ENCODE peak calls at places on chromosomes 16 and 17, in four cellular contexts. One of them, this sample, is unnamed.

GRCh38 chr16:26717826-26718225 is 348.9 kb upstream of the C16orf82 start:
- DNase-seq in WTC11: peak
- DNase-seq in GM12878: no peak
- DNase-seq in K562: no peak
- DNase-seq in this sample: no peak

GRCh38 chr16:55471448-55472097 is 7.4 kb upstream of the MMP2 start:
- DNase-seq in WTC11: no peak
- DNase-seq in GM12878: no peak
- DNase-seq in K562: no peak
- DNase-seq in this sample: no peak

GRCh38 chr16:55370762-55371482 is 46.9 kb downstream of the IRX6 start:
- DNase-seq in WTC11: peak
- DNase-seq in GM12878: no peak
- DNase-seq in K562: no peak
- DNase-seq in this sample: peak

GRCh38 chr17:81328489-81328888 is 33.4 kb upstream of the SLC38A10 start:
- DNase-seq in WTC11: no peak
- DNase-seq in GM12878: no peak
- DNase-seq in K562: no peak
- DNase-seq in this sample: no peak

GRCh38 chr16:81517630-81518438 is 73.2 kb downstream of the CMIP start:
- DNase-seq in WTC11: no peak
- DNase-seq in GM12878: no peak
- DNase-seq in K562: no peak
- DNase-seq in this sample: no peak

GRCh38 chr17:48600244-48601098 is 4.3 kb downstream of the HOXB6 start:
- DNase-seq in WTC11: no peak
- DNase-seq in GM12878: no peak
- DNase-seq in K562: no peak
- DNase-seq in this sample: no peak

GRCh38 chr17:3603119-3603869 is 5.9 kb downstream of the TRPV1 start:
- DNase-seq in WTC11: no peak
- DNase-seq in GM12878: no peak
- DNase-seq in K562: no peak
- DNase-seq in this sample: no peak

GRCh38 chr16:67257486-67258159 is 8.8 kb downstream of the SLC9A5 start:
- DNase-seq in WTC11: no peak
- DNase-seq in GM12878: no peak
- DNase-seq in K562: no peak
- DNase-seq in this sample: no peak

GRCh38 chr17:58576679-58577367 is 62.4 kb upstream of the MTMR4 start:
- DNase-seq in WTC11: no peak
- DNase-seq in GM12878: no peak
- DNase-seq in K562: no peak
- DNase-seq in this sample: peak

GRCh38 chr16:11020792-11021440 is 76.6 kb downstream of the CLEC16A start:
- DNase-seq in WTC11: no peak
- DNase-seq in GM12878: no peak
- DNase-seq in K562: no peak
- DNase-seq in this sample: no peak

GRCh38 chr17:62882878-62883277 is 74.8 kb upstream of the MARCHF10 start:
- DNase-seq in WTC11: no peak
- DNase-seq in GM12878: no peak
- DNase-seq in K562: no peak
- DNase-seq in this sample: no peak

GRCh38 chr17:55384833-55385232 is 36.8 kb downstream of the MMD start:
- DNase-seq in WTC11: no peak
- DNase-seq in GM12878: no peak
- DNase-seq in K562: no peak
- DNase-seq in this sample: no peak

GRCh38 chr16:23842137-23842600 is 6.4 kb downstream of the PRKCB start:
- DNase-seq in WTC11: no peak
- DNase-seq in GM12878: peak
- DNase-seq in K562: no peak
- DNase-seq in this sample: no peak

GRCh38 chr17:57632294-57632693 is 112.8 kb downstream of the CCDC182 start:
- DNase-seq in WTC11: no peak
- DNase-seq in GM12878: no peak
- DNase-seq in K562: no peak
- DNase-seq in this sample: no peak

GRCh38 chr16:57950382-57950781 is 20.5 kb downstream of the CNGB1 start:
- DNase-seq in WTC11: no peak
- DNase-seq in GM12878: no peak
- DNase-seq in K562: no peak
- DNase-seq in this sample: no peak

GRCh38 chr16:70803354-70803753 is 2.4 kb upstream of the VAC14 start:
- DNase-seq in WTC11: no peak
- DNase-seq in GM12878: no peak
- DNase-seq in K562: no peak
- DNase-seq in this sample: no peak

GRCh38 chr17:36850794-36851193 is 86.5 kb upstream of the LHX1 start:
- DNase-seq in WTC11: no peak
- DNase-seq in GM12878: no peak
- DNase-seq in K562: no peak
- DNase-seq in this sample: no peak

GRCh38 chr16:69397821-69398521 is 12.2 kb upstream of the TERF2 start:
- DNase-seq in WTC11: peak
- DNase-seq in GM12878: peak
- DNase-seq in K562: no peak
- DNase-seq in this sample: peak

GRCh38 chr17:9235346-9235745 is 214.0 kb downstream of the NTN1 start:
- DNase-seq in WTC11: no peak
- DNase-seq in GM12878: no peak
- DNase-seq in K562: no peak
- DNase-seq in this sample: no peak
- TF ChIP-seq ETV6 in WTC11: no peak
- TF ChIP-seq ETV6 in GM12878: no peak
- TF ChIP-seq ETV6 in K562: no peak
- TF ChIP-seq ETV6 in this sample: no peak

GRCh38 chr17:17417718-17418151 is 59.1 kb upstream of the MED9 start:
- DNase-seq in WTC11: no peak
- DNase-seq in GM12878: no peak
- DNase-seq in K562: peak
- DNase-seq in this sample: peak

GRCh38 chr17:17415006-17415405 is 61.8 kb upstream of the MED9 start:
- DNase-seq in WTC11: no peak
- DNase-seq in GM12878: no peak
- DNase-seq in K562: no peak
- DNase-seq in this sample: no peak

GRCh38 chr17:17416007-17416399 is 60.8 kb upstream of the MED9 start:
- DNase-seq in WTC11: peak
- DNase-seq in GM12878: peak
- DNase-seq in K562: peak
- DNase-seq in this sample: peak

GRCh38 chr17:17414316-17414937 is 62.4 kb upstream of the MED9 start:
- DNase-seq in WTC11: no peak
- DNase-seq in GM12878: no peak
- DNase-seq in K562: no peak
- DNase-seq in this sample: no peak

DNA sequence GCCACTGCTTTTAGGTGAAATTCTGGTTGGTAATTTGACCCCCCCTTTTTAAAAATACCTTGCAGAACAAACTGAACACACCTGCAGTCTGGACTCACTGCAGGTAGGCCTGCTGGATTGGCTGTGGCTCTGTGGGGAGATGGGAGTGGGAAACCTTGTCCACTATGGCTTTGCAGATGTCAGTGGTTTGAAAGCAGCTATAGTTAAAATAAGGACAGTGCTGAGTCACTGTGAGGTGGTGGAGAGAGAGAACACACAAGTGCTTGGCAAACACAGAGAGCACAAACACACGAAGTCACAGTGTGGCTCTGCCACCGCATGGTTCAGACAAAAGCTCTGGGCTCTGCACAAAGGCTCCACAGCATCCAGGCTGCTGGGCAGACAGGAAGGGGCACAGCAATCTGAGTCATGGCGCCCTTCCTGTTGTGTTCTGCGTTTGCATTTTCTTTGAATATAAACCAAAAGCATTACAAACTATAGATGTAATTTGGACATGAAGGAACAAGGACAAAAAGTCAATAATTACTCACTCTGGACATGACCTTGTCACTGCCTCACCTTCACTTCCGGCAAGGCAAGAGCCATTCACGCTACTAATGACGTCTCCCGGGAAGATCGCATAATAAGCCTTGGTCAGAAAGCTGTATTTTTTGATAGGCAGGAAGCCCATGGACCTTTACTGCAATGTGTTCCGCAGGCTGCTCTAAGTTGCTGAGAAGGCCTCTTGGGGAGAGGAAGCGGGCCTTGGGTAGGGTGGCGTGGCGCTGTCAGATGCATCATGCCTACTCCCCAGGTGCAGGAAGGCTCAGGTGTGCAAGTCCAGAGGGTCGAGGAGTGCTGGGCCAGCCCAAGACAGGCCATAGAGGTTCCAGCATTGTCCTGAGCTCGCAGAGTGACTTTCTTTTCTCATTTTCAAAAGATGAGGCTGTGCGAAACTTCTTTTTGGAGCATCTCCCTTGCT is 60.1 kb upstream of the MED9 start:
- DNase-seq in WTC11: no peak
- DNase-seq in GM12878: no peak
- DNase-seq in K562: peak
- DNase-seq in this sample: peak
- TF ChIP-seq CREB1 in WTC11: no peak
- TF ChIP-seq CREB1 in GM12878: no peak
- TF ChIP-seq CREB1 in K562: no peak
- TF ChIP-seq CREB1 in this sample: no peak

GRCh38 chr17:561118-561517 is 153.5 kb downstream of the VPS53 start:
- DNase-seq in WTC11: no peak
- DNase-seq in GM12878: no peak
- DNase-seq in K562: no peak
- DNase-seq in this sample: no peak
- TF ChIP-seq ETV6 in WTC11: no peak
- TF ChIP-seq ETV6 in GM12878: no peak
- TF ChIP-seq ETV6 in K562: no peak
- TF ChIP-seq ETV6 in this sample: no peak

DNA sequence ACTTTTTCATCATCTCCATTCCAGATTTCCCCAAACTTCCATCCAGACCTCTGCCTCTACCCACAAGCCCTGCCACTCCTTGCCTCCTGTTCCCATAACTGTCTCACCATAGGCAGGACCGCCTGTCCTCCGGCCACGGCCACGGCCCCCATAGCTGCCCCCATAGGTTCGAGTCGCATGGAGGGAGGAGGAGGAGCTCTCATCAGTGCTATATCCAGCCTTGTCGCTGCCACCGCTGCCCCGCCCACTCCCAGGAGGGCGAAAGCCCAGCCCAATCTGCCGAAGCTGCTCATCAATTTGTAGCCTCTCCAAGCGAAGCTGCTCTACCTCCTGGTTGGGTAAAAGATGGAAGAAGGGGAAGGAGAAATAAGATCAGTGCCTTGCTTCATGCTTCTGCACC is 3.4 kb upstream of the SOX15 start:
- DNase-seq in WTC11: no peak
- DNase-seq in GM12878: no peak
- DNase-seq in K562: no peak
- DNase-seq in this sample: no peak
- TF ChIP-seq CREB1 in WTC11: no peak
- TF ChIP-seq CREB1 in GM12878: no peak
- TF ChIP-seq CREB1 in K562: no peak
- TF ChIP-seq CREB1 in this sample: no peak